ENCODE peak calls at places on chromosome 13, in seven cellular contexts. O is transverse colon; W is breast epithelium; X is effector memory CD4-positive, alpha-beta T cell; U is psoas muscle; F is CD8-positive, alpha-beta T cell; K is heart right ventricle. L is an unnamed sample. For H3K4me1, the result is how much of the 10 kb centered on the place peaks cover.

GRCh38 chr13:49444517-49445395 is 682 bp downstream of the SETDB2 start:
- DNase-seq in U (no peak), K (no peak), W (no peak), O (peak), F (peak), X (peak), L (peak)

GRCh38 chr13:20131057-20131832 is 29.6 kb downstream of the GJA3 start:
- DNase-seq in W (no peak), F (no peak), O (no peak), K (no peak), U (no peak), X (no peak), L (no peak)

GRCh38 chr13:23828866-23829265 is 60.3 kb downstream of the MIPEP start:
- DNase-seq in W (no peak), U (no peak), K (no peak), F (no peak), X (no peak), O (no peak), L (peak)

GRCh38 chr13:48961379-48961778 is 14.3 kb upstream of the FNDC3A start:
- DNase-seq in X (no peak), O (no peak), K (no peak), U (no peak), W (no peak), F (no peak), L (no peak)

GRCh38 chr13:51005566-51005965 is 96.0 kb downstream of the RNASEH2B start:
- DNase-seq in X (no peak), O (no peak), F (no peak), U (peak), W (no peak), K (no peak), L (no peak)

GRCh38 chr13:84590663-84591062 is 708.4 kb upstream of the SLITRK1 start:
- DNase-seq in W (no peak), K (no peak), F (no peak), O (no peak), U (no peak), X (no peak), L (no peak)

GRCh38 chr13:101523732-101524131 is 71.3 kb downstream of the ITGBL1 start:
- DNase-seq in O (no peak), W (no peak), F (no peak), U (no peak), X (no peak), K (peak), L (peak)

GRCh38 chr13:44763604-44764311 is 187.6 kb upstream of the TSC22D1 start:
- DNase-seq in U (peak), K (peak), F (no peak), X (no peak), O (peak), W (peak), L (no peak)

GRCh38 chr13:47628666-47629065 is 372.4 kb downstream of the SUCLA2 start:
- DNase-seq in F (no peak), U (no peak), X (no peak), K (no peak), W (no peak), O (no peak), L (no peak)

GRCh38 chr13:20145521-20145920 is 15.3 kb downstream of the GJA3 start:
- DNase-seq in W (no peak), U (no peak), F (no peak), K (no peak), O (no peak), X (no peak), L (no peak)

GRCh38 chr13:58979851-58980250 is 1183.9 kb downstream of the DIAPH3 start:
- DNase-seq in U (no peak), W (no peak), O (no peak), X (no peak), K (no peak), F (no peak), L (no peak)

GRCh38 chr13:96091164-96091931 is 1.4 kb downstream of the HS6ST3 start:
- DNase-seq in W (no peak), K (peak), U (no peak), O (no peak), F (no peak), X (no peak), L (no peak)

GRCh38 chr13:88063741-88064140 is 392.6 kb downstream of the SLITRK5 start:
- DNase-seq in K (no peak), O (no peak), X (no peak), F (no peak), U (no peak), W (no peak), L (no peak)

GRCh38 chr13:99416411-99417121 is 84.7 kb upstream of the TM9SF2 start:
- DNase-seq in U (peak), F (no peak), K (no peak), W (peak), O (no peak), X (no peak), L (no peak)

GRCh38 chr13:99981115-99982020 is at the start of gene ZIC2:
- DNase-seq in X (no peak), U (no peak), F (no peak), O (no peak), W (no peak), K (no peak), L (peak)

GRCh38 chr13:74166286-74166685 is 32.1 kb upstream of the KLF12 start:
- DNase-seq in K (no peak), X (no peak), O (no peak), W (no peak), U (no peak), F (no peak), L (no peak)

GRCh38 chr13:110012102-110012739 is 225.8 kb upstream of the IRS2 start:
- DNase-seq in W (no peak), K (no peak), F (no peak), O (no peak), U (no peak), X (no peak), L (peak)

GRCh38 chr13:47216176-47216822 is 319.4 kb upstream of the HTR2A start:
- DNase-seq in O (no peak), X (no peak), U (no peak), K (no peak), F (no peak), W (no peak), L (no peak)

GRCh38 chr13:112444001-112444311 is 67.8 kb downstream of the SPACA7 start:
- DNase-seq in W (no peak), X (no peak), O (peak), K (peak), F (no peak), U (peak), L (peak)

GRCh38 chr13:26558912-26559485 is 1.5 kb downstream of the WASF3 start:
- DNase-seq in F (no peak), W (no peak), X (no peak), K (no peak), O (no peak), U (no peak), L (no peak)
- H3K4me3 ChIP-seq in F (no peak), W (peak), X (no peak), K (peak), O (no peak), U (peak), L (no peak)

GRCh38 chr13:97242755-97243497 is 20.8 kb downstream of the MBNL2 start:
- DNase-seq in F (no peak), X (no peak), W (no peak), U (peak), O (no peak), K (no peak), L (no peak)

GRCh38 chr13:97248243-97248642 is 26.1 kb downstream of the MBNL2 start:
- DNase-seq in K (no peak), F (no peak), U (no peak), O (no peak), W (no peak), X (no peak), L (no peak)

GRCh38 chr13:97243915-97244820 is 22.0 kb downstream of the MBNL2 start:
- DNase-seq in K (no peak), F (no peak), X (no peak), O (no peak), U (no peak), W (no peak), L (no peak)

GRCh38 chr13:97246596-97246995 is 24.5 kb downstream of the MBNL2 start:
- DNase-seq in F (no peak), K (no peak), W (no peak), X (no peak), O (no peak), U (no peak), L (no peak)

DNA sequence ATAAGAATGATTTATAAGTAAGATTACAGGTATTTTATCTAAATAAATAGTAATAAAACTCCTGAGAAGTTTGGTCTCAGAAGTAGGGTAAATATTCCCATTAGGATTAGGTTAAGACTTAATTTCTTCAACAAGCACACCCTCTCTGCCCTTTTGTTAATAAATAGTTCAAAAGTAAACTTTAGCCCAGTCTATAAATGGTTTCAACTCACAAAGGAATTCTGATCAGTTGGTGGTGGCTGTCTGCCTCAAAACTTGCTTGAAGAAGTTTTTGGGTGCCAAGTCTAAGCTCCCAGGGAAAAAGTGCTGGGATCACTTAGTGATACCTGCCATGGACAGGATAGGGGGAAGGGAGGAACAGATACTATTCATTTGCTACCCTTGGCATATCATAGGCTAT is 22.9 kb downstream of the MBNL2 start:
- DNase-seq in U (no peak), K (no peak), X (no peak), O (no peak), W (no peak), F (no peak), L (no peak)
- H3K27ac ChIP-seq in U (peak), K (peak), X (no peak), O (peak), W (peak), F (no peak), L (no peak)

GRCh38 chr13:70987043-70987442 is 878.8 kb upstream of the KLHL1 start:
- DNase-seq in K (no peak), U (no peak), X (no peak), O (no peak), W (no peak), F (no peak), L (no peak)
- H3K4me1 ChIP-seq in K (under half), U (under half), X (under half), O (under half), W (under half), F (under half), L (under half)

GRCh38 chr13:34290661-34291060 is 472.7 kb downstream of the RFC3 start:
- DNase-seq in U (no peak), K (no peak), F (no peak), O (no peak), X (no peak), W (no peak), L (no peak)

GRCh38 chr13:34300559-34300958 is 482.6 kb downstream of the RFC3 start:
- DNase-seq in K (no peak), F (no peak), X (no peak), U (no peak), W (no peak), O (no peak), L (no peak)

DNA sequence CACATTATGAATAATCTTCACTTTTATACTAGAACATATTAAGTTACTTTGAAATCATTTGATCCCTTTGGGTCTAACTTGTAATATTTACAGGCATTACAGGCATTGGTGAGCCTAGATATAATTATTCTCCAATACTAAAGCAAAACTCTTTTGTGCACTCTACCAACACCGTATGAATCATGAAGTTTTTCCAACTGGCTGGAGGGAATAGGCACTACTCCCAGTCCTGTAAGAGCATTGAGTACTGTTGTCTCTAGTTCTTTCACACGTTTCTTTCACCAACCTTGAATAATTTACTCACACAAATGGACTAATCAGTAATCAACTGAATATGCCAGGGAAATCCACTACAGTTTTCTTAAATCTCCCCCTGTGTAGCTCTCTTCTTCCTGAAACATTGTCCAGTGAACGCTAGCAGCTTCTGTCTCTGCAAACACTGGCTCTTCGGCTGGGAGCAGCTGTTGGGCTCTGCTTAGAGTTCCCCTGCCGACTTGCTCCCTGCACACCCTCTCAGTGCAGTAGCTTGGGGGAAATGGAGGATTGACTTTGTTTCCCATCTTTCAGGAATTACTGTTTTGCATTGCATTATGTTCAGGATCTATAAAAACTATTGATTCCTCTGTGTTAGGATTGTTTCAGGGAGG is 476.7 kb downstream of the RFC3 start:
- DNase-seq in O (no peak), X (no peak), W (no peak), F (no peak), U (no peak), K (peak), L (no peak)
- H3K4me3 ChIP-seq in O (no peak), X (no peak), W (no peak), F (no peak), U (no peak), K (no peak), L (no peak)

GRCh38 chr13:65856464-65856863 is 1373.7 kb downstream of the PCDH9 start:
- DNase-seq in F (no peak), W (no peak), K (no peak), U (no peak), X (no peak), O (no peak), L (no peak)
- H3K27ac ChIP-seq in F (no peak), W (no peak), K (no peak), U (no peak), X (no peak), O (no peak), L (no peak)

GRCh38 chr13:53004605-53005004 is 24.0 kb upstream of the OLFM4 start:
- DNase-seq in U (no peak), O (no peak), X (no peak), K (no peak), W (no peak), F (no peak), L (no peak)

GRCh38 chr13:52999093-52999696 is 29.4 kb upstream of the OLFM4 start:
- DNase-seq in U (no peak), W (no peak), X (no peak), K (no peak), O (no peak), F (no peak), L (no peak)

GRCh38 chr13:52998290-52998876 is 30.2 kb upstream of the OLFM4 start:
- DNase-seq in W (no peak), O (no peak), K (no peak), X (no peak), U (no peak), F (no peak), L (no peak)

GRCh38 chr13:53001871-53002270 is 26.7 kb upstream of the OLFM4 start:
- DNase-seq in O (no peak), K (no peak), X (no peak), W (no peak), F (no peak), U (no peak), L (no peak)

DNA sequence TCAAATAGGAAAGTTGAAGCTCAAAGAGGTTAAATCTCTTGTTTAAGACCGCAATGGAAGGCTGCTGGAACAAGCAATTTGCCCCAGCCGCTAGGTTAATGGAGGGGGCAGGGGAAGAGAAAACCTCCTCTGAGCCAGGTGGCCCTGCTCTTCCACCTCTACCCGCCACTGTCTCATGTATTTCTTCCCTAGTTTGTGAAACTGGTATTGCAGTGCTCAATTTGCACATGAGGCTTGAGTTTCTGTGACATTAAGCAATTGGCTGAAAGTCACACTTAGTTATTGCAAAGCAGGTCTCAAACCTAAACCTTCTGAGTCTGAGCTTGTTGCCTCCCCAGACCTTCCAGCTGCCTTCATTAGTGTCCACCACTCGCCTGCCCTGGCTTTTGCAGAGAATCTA is 27.2 kb upstream of the OLFM4 start:
- DNase-seq in O (no peak), F (no peak), W (no peak), X (no peak), U (no peak), K (no peak), L (no peak)
- H3K4me1 ChIP-seq in O (under half), F (under half), W (under half), X (under half), U (under half), K (under half), L (under half)

DNA sequence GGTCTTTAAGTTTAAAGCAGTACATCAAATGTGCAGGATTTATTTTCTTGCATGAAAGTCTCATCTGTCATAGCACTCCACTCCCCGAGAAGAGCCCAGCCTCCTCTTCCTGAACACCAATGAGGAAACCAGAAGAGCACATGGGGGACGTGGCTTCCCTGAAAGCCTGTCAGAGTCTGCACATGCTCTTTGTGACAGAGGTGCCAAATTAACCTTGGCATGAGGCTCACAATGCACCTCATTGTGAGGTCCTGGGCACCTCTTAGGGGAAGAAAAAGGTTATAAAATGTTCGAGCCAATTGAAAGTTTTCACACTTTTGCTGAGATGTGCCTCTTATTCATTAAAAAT is 141.3 kb upstream of the RFC3 start:
- DNase-seq in U (peak), W (peak), F (no peak), K (peak), X (no peak), O (peak), L (peak)
- H3K4me3 ChIP-seq in U (peak), W (peak), F (no peak), K (peak), X (no peak), O (peak), L (peak)

DNA sequence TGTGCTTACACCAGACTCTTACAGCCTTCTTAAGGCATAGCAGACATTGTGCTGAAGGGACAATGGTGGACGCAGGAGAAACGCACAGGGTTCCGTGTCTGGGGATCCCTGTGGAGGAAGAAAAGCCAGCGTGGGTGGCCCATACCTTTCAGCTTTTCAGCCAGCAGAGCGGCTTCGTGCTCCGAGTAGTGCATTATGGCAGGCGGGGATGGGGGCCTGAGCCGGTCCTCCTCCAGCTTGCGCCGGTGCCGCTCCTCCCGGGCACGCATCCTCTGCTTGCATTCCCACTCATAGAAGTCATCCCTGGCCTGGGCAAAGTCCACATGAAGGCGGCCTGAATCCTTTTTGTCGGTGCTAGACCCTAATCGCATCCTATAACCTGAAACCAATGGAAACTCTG is 332.4 kb downstream of the DNAJC15 start:
- DNase-seq in X (no peak), W (no peak), O (no peak), K (no peak), U (no peak), F (no peak), L (no peak)
- H3K27ac ChIP-seq in X (no peak), W (no peak), O (no peak), K (no peak), U (no peak), F (no peak), L (no peak)